ENCODE peak calls at places on chromosomes 6 and 20, in seven cellular contexts. One of them, this sample, is unnamed.

GRCh38 chr20:45592574-45593189 is 13.6 kb upstream of the WFDC8 start:
- DNase-seq in mucosa of descending colon: peak
- DNase-seq in 8988T: no peak
- DNase-seq in non-pigmented ciliary epithelial cell: no peak
- DNase-seq in pancreas: no peak
- DNase-seq in esophagus squamous epithelium: no peak
- DNase-seq in cardiac fibroblast: peak
- DNase-seq in this sample: no peak

GRCh38 chr6:73608761-73609160 is 45.0 kb downstream of the SLC17A5 start:
- DNase-seq in mucosa of descending colon: no peak
- DNase-seq in 8988T: no peak
- DNase-seq in non-pigmented ciliary epithelial cell: no peak
- DNase-seq in pancreas: no peak
- DNase-seq in esophagus squamous epithelium: no peak
- DNase-seq in cardiac fibroblast: no peak
- DNase-seq in this sample: no peak

GRCh38 chr6:26016326-26017275 is 54.0 kb downstream of the TRIM38 start:
- DNase-seq in mucosa of descending colon: no peak
- DNase-seq in 8988T: no peak
- DNase-seq in non-pigmented ciliary epithelial cell: no peak
- DNase-seq in pancreas: no peak
- DNase-seq in esophagus squamous epithelium: no peak
- DNase-seq in cardiac fibroblast: peak
- DNase-seq in this sample: peak

GRCh38 chr6:106089981-106090380 is 3.8 kb downstream of the PRDM1 start:
- DNase-seq in mucosa of descending colon: no peak
- DNase-seq in 8988T: no peak
- DNase-seq in non-pigmented ciliary epithelial cell: no peak
- DNase-seq in pancreas: no peak
- DNase-seq in esophagus squamous epithelium: no peak
- DNase-seq in cardiac fibroblast: peak
- DNase-seq in this sample: no peak

GRCh38 chr20:37539424-37539823 is 11.7 kb upstream of the BLCAP start:
- DNase-seq in mucosa of descending colon: no peak
- DNase-seq in 8988T: no peak
- DNase-seq in non-pigmented ciliary epithelial cell: no peak
- DNase-seq in pancreas: no peak
- DNase-seq in esophagus squamous epithelium: no peak
- DNase-seq in cardiac fibroblast: no peak
- DNase-seq in this sample: no peak

GRCh38 chr6:20069130-20069529 is 143.1 kb downstream of the MBOAT1 start:
- DNase-seq in mucosa of descending colon: no peak
- DNase-seq in 8988T: no peak
- DNase-seq in non-pigmented ciliary epithelial cell: no peak
- DNase-seq in pancreas: no peak
- DNase-seq in esophagus squamous epithelium: no peak
- DNase-seq in cardiac fibroblast: no peak
- DNase-seq in this sample: no peak

GRCh38 chr6:33298773-33299236 is at the start of gene RGL2:
- DNase-seq in mucosa of descending colon: peak
- DNase-seq in 8988T: no peak
- DNase-seq in non-pigmented ciliary epithelial cell: no peak
- DNase-seq in pancreas: peak
- DNase-seq in esophagus squamous epithelium: no peak
- DNase-seq in cardiac fibroblast: no peak
- DNase-seq in this sample: peak

GRCh38 chr20:5264807-5265206 is 51.9 kb downstream of the PROKR2 start:
- DNase-seq in mucosa of descending colon: no peak
- DNase-seq in 8988T: no peak
- DNase-seq in non-pigmented ciliary epithelial cell: no peak
- DNase-seq in pancreas: no peak
- DNase-seq in esophagus squamous epithelium: no peak
- DNase-seq in cardiac fibroblast: no peak
- DNase-seq in this sample: no peak

GRCh38 chr6:37876843-37877242 is 57.3 kb downstream of the ZFAND3 start:
- DNase-seq in mucosa of descending colon: no peak
- DNase-seq in 8988T: no peak
- DNase-seq in non-pigmented ciliary epithelial cell: no peak
- DNase-seq in pancreas: no peak
- DNase-seq in esophagus squamous epithelium: no peak
- DNase-seq in cardiac fibroblast: no peak
- DNase-seq in this sample: no peak

GRCh38 chr20:57189713-57190112 is 76.7 kb downstream of the BMP7 start:
- DNase-seq in mucosa of descending colon: no peak
- DNase-seq in 8988T: no peak
- DNase-seq in non-pigmented ciliary epithelial cell: no peak
- DNase-seq in pancreas: no peak
- DNase-seq in esophagus squamous epithelium: no peak
- DNase-seq in cardiac fibroblast: no peak
- DNase-seq in this sample: no peak

This sample was measured in right cardiac atrium.